ENCODE peak calls at places on chromosome 9, in five cellular contexts. K is WERI-Rb-1, Q is A549, J is stomach, Y is tibial nerve. A is an unnamed sample. For H3K9me3, the result is how much of the 10 kb centered on the place peaks cover.

GRCh38 chr9:105693435-105694275 is 686 bp upstream of the TMEM38B start:
- DNase-seq in K (no peak), Q (no peak), J (no peak), Y (no peak), A (no peak)

GRCh38 chr9:29214702-29215248 is 1641.5 kb upstream of the C9orf72 start:
- DNase-seq in K (peak), Q (no peak), J (no peak), Y (no peak), A (no peak)

GRCh38 chr9:109520475-109521132 is 22.5 kb upstream of the PTPN3 start:
- DNase-seq in K (peak), Q (peak), J (peak), Y (peak), A (no peak)

GRCh38 chr9:19336166-19336565 is 43.9 kb downstream of the RPS6 start:
- DNase-seq in K (no peak), Q (no peak), J (peak), Y (no peak), A (no peak)

GRCh38 chr9:89361816-89362646 is 43.7 kb downstream of the SECISBP2 start:
- DNase-seq in K (no peak), Q (no peak), J (no peak), Y (no peak), A (no peak)

GRCh38 chr9:27407966-27408365 is 111.0 kb upstream of the EQTN start:
- DNase-seq in K (no peak), Q (peak), J (no peak), Y (no peak), A (no peak)

GRCh38 chr9:137666505-137666809 is 47.7 kb downstream of the EHMT1 start:
- DNase-seq in K (no peak), Q (no peak), J (no peak), Y (no peak), A (peak)

GRCh38 chr9:79127661-79128060 is 444.1 kb upstream of the TLE4 start:
- DNase-seq in K (no peak), Q (no peak), J (no peak), Y (no peak), A (no peak)

GRCh38 chr9:20200900-20201495 is 412.2 kb upstream of the SLC24A2 start:
- DNase-seq in K (peak), Q (no peak), J (no peak), Y (no peak), A (no peak)

GRCh38 chr9:137745541-137745991 is 126.8 kb downstream of the EHMT1 start:
- DNase-seq in K (no peak), Q (peak), J (no peak), Y (no peak), A (no peak)

GRCh38 chr9:24434183-24434582 is 111.5 kb downstream of the IZUMO3 start:
- DNase-seq in K (no peak), Q (no peak), J (no peak), Y (no peak), A (no peak)

GRCh38 chr9:78321505-78321904 is 24.6 kb downstream of the PSAT1 start:
- DNase-seq in K (no peak), Q (no peak), J (no peak), Y (no peak), A (no peak)

GRCh38 chr9:129316281-129317030 is 138.4 kb upstream of the IER5L start:
- DNase-seq in K (no peak), Q (no peak), J (no peak), Y (peak), A (peak)

GRCh38 chr9:120510816-120511215 is 69.2 kb downstream of the CDK5RAP2 start:
- DNase-seq in K (no peak), Q (no peak), J (no peak), Y (no peak), A (no peak)

GRCh38 chr9:108213516-108213915 is 642.3 kb downstream of the ACTL7B start:
- DNase-seq in K (no peak), Q (no peak), J (no peak), Y (no peak), A (no peak)

GRCh38 chr9:112532427-112532826 is 45.8 kb downstream of the KIAA1958 start:
- DNase-seq in K (no peak), Q (no peak), J (no peak), Y (no peak), A (no peak)

GRCh38 chr9:110432253-110432652 is 94.6 kb upstream of the TXNDC8 start:
- DNase-seq in K (no peak), Q (no peak), J (no peak), Y (no peak), A (no peak)

GRCh38 chr9:137138058-137138697 is 776 bp upstream of the GRIN1 start:
- DNase-seq in K (peak), Q (peak), J (no peak), Y (no peak), A (peak)

DNA sequence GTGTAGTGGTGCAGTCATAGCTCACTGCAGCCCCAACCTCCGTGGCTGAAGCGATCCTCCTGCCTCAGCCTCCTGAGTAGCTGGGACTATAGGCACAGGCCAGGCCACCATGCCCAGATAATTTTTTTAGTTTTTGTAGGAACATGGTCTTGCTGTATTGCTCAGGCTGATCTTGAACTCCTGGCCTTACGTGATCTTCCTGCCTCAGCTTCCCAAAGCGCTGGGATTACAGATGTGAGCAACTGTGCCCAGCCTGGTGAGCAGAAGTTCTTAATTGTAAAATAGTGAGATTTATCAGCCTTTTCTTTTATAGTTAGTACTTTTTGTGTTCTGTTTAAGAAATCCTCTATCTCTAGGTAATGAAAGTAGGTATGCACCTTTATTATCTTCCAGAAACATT is 42.5 kb downstream of the NUP214 start:
- DNase-seq in K (no peak), Q (no peak), J (no peak), Y (no peak), A (no peak)
- H3K27ac ChIP-seq in K (no peak), Q (no peak), J (no peak), Y (no peak), A (no peak)

GRCh38 chr9:135394699-135395645 is 84.6 kb upstream of the PPP1R26 start:
- DNase-seq in K (no peak), Q (no peak), J (no peak), Y (no peak), A (no peak)
- H3K9me3 ChIP-seq in K (under half), Q (under half), J (under half), Y (under half), A (under half)

GRCh38 chr9:34606908-34607307 is 5.0 kb downstream of the RPP25L start:
- DNase-seq in K (no peak), Q (no peak), J (no peak), Y (no peak), A (no peak)
- TF ChIP-seq CTCF in K (no peak), Q (no peak), J (no peak), Y (no peak), A (no peak)

GRCh38 chr9:128274245-128274644 is 1.6 kb downstream of the GOLGA2 start:
- DNase-seq in K (no peak), Q (no peak), J (no peak), Y (no peak), A (no peak)
- H3K27ac ChIP-seq in K (no peak), Q (no peak), J (no peak), Y (no peak), A (no peak)